ENCODE peak calls at places on chromosomes 4 and X, in five cellular contexts. One of them, this sample, is unnamed.

GRCh38 chr4:19961092-19961491 is 290.6 kb upstream of the SLIT2 start:
- DNase-seq in breast epithelium: no peak
- DNase-seq in K562: no peak
- DNase-seq in HepG2: no peak
- DNase-seq in stomach: no peak
- DNase-seq in this sample: no peak

GRCh38 chr4:38237139-38237538 is 276.9 kb downstream of the PTTG2 start:
- DNase-seq in K562: no peak
- DNase-seq in HepG2: peak; percentile 35
- DNase-seq in stomach: no peak
- DNase-seq in breast epithelium: no peak
- DNase-seq in this sample: no peak

GRCh38 chrX:149830192-149830873 is 48.6 kb downstream of the MAGEA9 start:
- DNase-seq in breast epithelium: no peak
- DNase-seq in HepG2: no peak
- DNase-seq in K562: no peak
- DNase-seq in stomach: no peak
- DNase-seq in this sample: no peak

GRCh38 chrX:124343016-124343415 is 3.3 kb upstream of the SH2D1A start:
- DNase-seq in breast epithelium: no peak
- DNase-seq in HepG2: no peak
- DNase-seq in stomach: no peak
- DNase-seq in K562: no peak
- DNase-seq in this sample: no peak

GRCh38 chr4:173529505-173530325 is at the start of gene HAND2:
- DNase-seq in breast epithelium: no peak
- DNase-seq in HepG2: no peak
- DNase-seq in stomach: no peak
- DNase-seq in K562: peak; percentile 59
- DNase-seq in this sample: no peak

GRCh38 chr4:168619266-168619631 is 122.4 kb downstream of the PALLD start:
- DNase-seq in breast epithelium: no peak
- DNase-seq in HepG2: no peak
- DNase-seq in stomach: no peak
- DNase-seq in K562: no peak
- DNase-seq in this sample: no peak

GRCh38 chr4:25865586-25865985 is 2.8 kb upstream of the SEL1L3 start:
- DNase-seq in K562: peak; percentile 61
- DNase-seq in stomach: peak; percentile 65
- DNase-seq in breast epithelium: no peak
- DNase-seq in HepG2: no peak
- DNase-seq in this sample: no peak

GRCh38 chr4:25749150-25749794 is 93.6 kb downstream of the SLC34A2 start:
- DNase-seq in K562: no peak
- DNase-seq in stomach: no peak
- DNase-seq in HepG2: no peak
- DNase-seq in breast epithelium: no peak
- DNase-seq in this sample: no peak

GRCh38 chr4:24070117-24070516 is 180.3 kb upstream of the PPARGC1A start:
- DNase-seq in breast epithelium: no peak
- DNase-seq in HepG2: peak; percentile 1
- DNase-seq in stomach: no peak
- DNase-seq in K562: no peak
- DNase-seq in this sample: no peak

GRCh38 chrX:44922980-44923379 is 50.0 kb downstream of the KDM6A start:
- DNase-seq in breast epithelium: no peak
- DNase-seq in HepG2: no peak
- DNase-seq in K562: no peak
- DNase-seq in stomach: no peak
- DNase-seq in this sample: no peak

GRCh38 chr4:95531141-95531540 is 17.6 kb downstream of the UNC5C start:
- DNase-seq in breast epithelium: no peak
- DNase-seq in stomach: no peak
- DNase-seq in HepG2: no peak
- DNase-seq in K562: no peak
- DNase-seq in this sample: peak; percentile 34

DNA sequence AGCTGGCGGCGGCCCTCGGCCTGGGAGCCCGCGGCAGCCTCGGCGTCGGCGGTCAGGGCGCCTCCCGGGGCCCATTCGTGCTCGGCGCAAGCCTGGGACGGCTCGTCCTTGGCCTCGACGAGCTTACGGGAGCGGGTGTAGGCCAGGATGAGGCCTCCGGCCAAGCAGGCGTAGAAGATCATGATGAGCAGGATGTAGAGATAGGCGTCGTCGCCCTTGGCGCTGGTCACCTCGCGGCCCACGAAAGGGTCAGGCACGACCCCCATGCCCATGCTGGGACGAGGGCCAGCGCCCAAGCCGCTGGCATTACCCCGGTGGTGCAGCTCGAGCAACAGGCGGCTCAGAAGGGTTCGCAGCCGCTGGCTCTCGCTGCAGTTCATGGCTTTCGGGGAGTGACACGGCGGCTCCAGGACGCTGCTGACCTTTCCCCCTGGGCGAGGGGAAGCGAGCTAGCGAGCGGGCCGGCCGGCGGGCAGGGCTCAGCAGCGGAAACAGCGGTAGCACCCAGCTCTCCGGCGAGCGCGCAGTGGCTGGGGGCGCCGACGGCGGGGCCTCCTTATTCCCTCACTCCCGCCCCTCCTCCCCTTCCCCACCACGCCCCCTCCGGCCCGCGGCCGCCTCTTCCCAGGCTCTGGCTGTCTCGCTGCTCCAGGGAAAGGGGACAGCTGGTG is at the start of gene KCNE5:
- DNase-seq in K562: no peak
- DNase-seq in stomach: no peak
- DNase-seq in breast epithelium: no peak
- DNase-seq in HepG2: no peak
- DNase-seq in this sample: no peak
- H3K27ac ChIP-seq in K562: no peak within 1 kb of the TSS
- H3K27ac ChIP-seq in stomach: no peak within 1 kb of the TSS
- H3K27ac ChIP-seq in breast epithelium: no peak within 1 kb of the TSS
- H3K27ac ChIP-seq in HepG2: no peak within 1 kb of the TSS
- H3K27ac ChIP-seq in this sample: no peak within 1 kb of the TSS

GRCh38 chr4:74123065-74123728 is 24.2 kb upstream of the CXCL2 start:
- DNase-seq in stomach: no peak
- DNase-seq in HepG2: peak; percentile 47
- DNase-seq in K562: no peak
- DNase-seq in breast epithelium: no peak
- DNase-seq in this sample: no peak
- TF ChIP-seq POLR2AphosphoS5 in stomach: no peak
- TF ChIP-seq POLR2AphosphoS5 in HepG2: no peak
- TF ChIP-seq POLR2AphosphoS5 in K562: no peak
- TF ChIP-seq POLR2AphosphoS5 in breast epithelium: no peak
- TF ChIP-seq POLR2AphosphoS5 in this sample: no peak

GRCh38 chr4:180455226-180455625 is 1788.0 kb upstream of the TENM3 start:
- DNase-seq in breast epithelium: no peak
- DNase-seq in K562: no peak
- DNase-seq in HepG2: no peak
- DNase-seq in stomach: no peak
- DNase-seq in this sample: no peak

GRCh38 chr4:180449395-180449956 is 1793.7 kb upstream of the TENM3 start:
- DNase-seq in breast epithelium: no peak
- DNase-seq in HepG2: peak; percentile 46
- DNase-seq in stomach: no peak
- DNase-seq in K562: no peak
- DNase-seq in this sample: peak; percentile 24
- TF ChIP-seq CTCF in breast epithelium: peak; percentile 14
- TF ChIP-seq CTCF in HepG2: peak; percentile 56
- TF ChIP-seq CTCF in stomach: no peak
- TF ChIP-seq CTCF in K562: no peak
- TF ChIP-seq CTCF in this sample: peak; percentile 38

GRCh38 chr4:98480535-98480934 is 177.9 kb downstream of the TSPAN5 start:
- DNase-seq in HepG2: no peak
- DNase-seq in K562: no peak
- DNase-seq in stomach: no peak
- DNase-seq in breast epithelium: no peak
- DNase-seq in this sample: no peak

GRCh38 chr4:98481167-98481566 is 177.2 kb downstream of the TSPAN5 start:
- DNase-seq in stomach: no peak
- DNase-seq in breast epithelium: no peak
- DNase-seq in K562: no peak
- DNase-seq in HepG2: peak; percentile 3
- DNase-seq in this sample: no peak

GRCh38 chr4:98482847-98483806 is 175.3 kb downstream of the TSPAN5 start:
- DNase-seq in stomach: no peak
- DNase-seq in HepG2: peak; percentile 5
- DNase-seq in K562: no peak
- DNase-seq in breast epithelium: no peak
- DNase-seq in this sample: no peak

GRCh38 chr4:98484031-98484430 is 174.4 kb downstream of the TSPAN5 start:
- DNase-seq in breast epithelium: no peak
- DNase-seq in stomach: no peak
- DNase-seq in HepG2: no peak
- DNase-seq in K562: no peak
- DNase-seq in this sample: no peak

GRCh38 chr4:98482503-98482846 is 175.9 kb downstream of the TSPAN5 start:
- DNase-seq in stomach: no peak
- DNase-seq in K562: no peak
- DNase-seq in breast epithelium: no peak
- DNase-seq in HepG2: no peak
- DNase-seq in this sample: no peak
- H3K27ac ChIP-seq in stomach: no peak overlapping the region
- H3K27ac ChIP-seq in K562: no peak overlapping the region
- H3K27ac ChIP-seq in breast epithelium: no peak overlapping the region
- H3K27ac ChIP-seq in HepG2: no peak overlapping the region
- H3K27ac ChIP-seq in this sample: no peak overlapping the region

GRCh38 chr4:123785515-123785914 is 388.9 kb downstream of the SPRY1 start:
- DNase-seq in stomach: peak; percentile 27
- DNase-seq in K562: no peak
- DNase-seq in breast epithelium: peak; percentile 59
- DNase-seq in HepG2: no peak
- DNase-seq in this sample: no peak
- TF ChIP-seq POLR2AphosphoS5 in stomach: peak; percentile 50
- TF ChIP-seq POLR2AphosphoS5 in K562: no peak
- TF ChIP-seq POLR2AphosphoS5 in breast epithelium: peak; percentile 58
- TF ChIP-seq POLR2AphosphoS5 in HepG2: no peak
- TF ChIP-seq POLR2AphosphoS5 in this sample: no peak

GRCh38 chr4:73614468-73614867 is 5.8 kb downstream of the RASSF6 start:
- DNase-seq in K562: no peak
- DNase-seq in HepG2: no peak
- DNase-seq in breast epithelium: no peak
- DNase-seq in stomach: no peak
- DNase-seq in this sample: no peak

GRCh38 chr4:73617256-73617655 is 3.0 kb downstream of the RASSF6 start:
- DNase-seq in breast epithelium: no peak
- DNase-seq in HepG2: no peak
- DNase-seq in K562: no peak
- DNase-seq in stomach: no peak
- DNase-seq in this sample: no peak

GRCh38 chr4:73613130-73613529 is 7.1 kb downstream of the RASSF6 start:
- DNase-seq in HepG2: no peak
- DNase-seq in stomach: no peak
- DNase-seq in breast epithelium: no peak
- DNase-seq in K562: no peak
- DNase-seq in this sample: no peak

GRCh38 chr4:73612032-73612431 is 8.2 kb downstream of the RASSF6 start:
- DNase-seq in K562: no peak
- DNase-seq in HepG2: no peak
- DNase-seq in stomach: no peak
- DNase-seq in breast epithelium: no peak
- DNase-seq in this sample: peak; percentile 1

DNA sequence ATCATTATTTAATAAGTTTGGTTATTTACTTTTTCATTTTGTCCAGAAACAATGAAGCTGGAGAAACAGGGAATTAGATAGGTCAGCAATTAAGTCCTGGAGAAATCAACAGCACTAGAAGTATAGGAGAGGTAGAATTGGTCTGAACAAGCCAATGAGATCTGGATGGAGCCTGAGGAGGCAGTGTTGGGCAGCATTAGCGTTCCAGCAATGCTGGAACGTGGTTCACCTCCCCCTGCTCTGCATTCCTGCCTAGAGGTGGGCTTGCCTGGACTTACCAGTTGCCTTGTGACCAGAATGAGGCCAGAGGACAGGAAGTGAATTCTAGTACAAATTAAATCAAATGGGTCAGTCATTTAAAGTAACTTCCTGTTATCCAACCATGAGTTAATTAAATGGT is 4.6 kb downstream of the RASSF6 start:
- DNase-seq in breast epithelium: peak; percentile 75
- DNase-seq in HepG2: peak; percentile 41
- DNase-seq in K562: no peak
- DNase-seq in stomach: no peak
- DNase-seq in this sample: no peak
- TF ChIP-seq CTCF in breast epithelium: no peak
- TF ChIP-seq CTCF in HepG2: peak; percentile 16
- TF ChIP-seq CTCF in K562: peak; percentile 6
- TF ChIP-seq CTCF in stomach: no peak
- TF ChIP-seq CTCF in this sample: no peak

GRCh38 chr4:181613210-181613609 is 630.0 kb upstream of the TENM3 start:
- DNase-seq in breast epithelium: no peak
- DNase-seq in stomach: no peak
- DNase-seq in HepG2: no peak
- DNase-seq in K562: no peak
- DNase-seq in this sample: no peak
- H3K27ac ChIP-seq in breast epithelium: no peak overlapping the region
- H3K27ac ChIP-seq in stomach: no peak overlapping the region
- H3K27ac ChIP-seq in HepG2: no peak overlapping the region
- H3K27ac ChIP-seq in K562: no peak overlapping the region
- H3K27ac ChIP-seq in this sample: no peak overlapping the region

GRCh38 chr4:184688447-184688846 is 38.9 kb downstream of the PRIMPOL start:
- DNase-seq in breast epithelium: no peak
- DNase-seq in HepG2: no peak
- DNase-seq in stomach: no peak
- DNase-seq in K562: no peak
- DNase-seq in this sample: no peak
- TF ChIP-seq POLR2AphosphoS5 in breast epithelium: no peak
- TF ChIP-seq POLR2AphosphoS5 in HepG2: no peak
- TF ChIP-seq POLR2AphosphoS5 in stomach: no peak
- TF ChIP-seq POLR2AphosphoS5 in K562: no peak
- TF ChIP-seq POLR2AphosphoS5 in this sample: no peak

GRCh38 chr4:152992027-152992426 is 55.9 kb downstream of the FHDC1 start:
- DNase-seq in K562: no peak
- DNase-seq in HepG2: no peak
- DNase-seq in stomach: peak; percentile 66
- DNase-seq in breast epithelium: no peak
- DNase-seq in this sample: no peak
- TF ChIP-seq CTCF in K562: no peak
- TF ChIP-seq CTCF in HepG2: no peak
- TF ChIP-seq CTCF in stomach: no peak
- TF ChIP-seq CTCF in breast epithelium: no peak
- TF ChIP-seq CTCF in this sample: no peak